ENCODE peak calls at places on chromosome 2, in nine cellular contexts. Z is right lobe of liver, K is AG04450, V is A549, C is AG09309, U is GM23248, W is cardiac fibroblast, D is fibroblast of mammary gland, I is GM12865. P is an unnamed sample.

GRCh38 chr2:37037771-37038170 is 46.4 kb downstream of the HEATR5B start:
- DNase-seq in I (no peak), C (no peak), K (no peak), D (no peak), W (no peak), U (no peak), V (no peak), Z (no peak), P (no peak)

GRCh38 chr2:64841462-64841861 is 147.7 kb upstream of the SLC1A4 start:
- DNase-seq in C (no peak), Z (no peak), D (no peak), I (no peak), V (no peak), K (no peak), W (no peak), U (no peak), P (no peak)

GRCh38 chr2:19369341-19369955 is 11.0 kb upstream of the OSR1 start:
- DNase-seq in U (peak), Z (no peak), I (no peak), W (peak), V (peak), D (peak), C (no peak), K (no peak), P (no peak)

GRCh38 chr2:105179469-105180372 is 61.8 kb upstream of the GPR45 start:
- DNase-seq in K (peak), W (peak), V (peak), U (peak), D (peak), C (peak), I (peak), Z (peak), P (peak)

GRCh38 chr2:46135936-46136335 is 161.3 kb upstream of the EPAS1 start:
- DNase-seq in I (no peak), D (no peak), K (no peak), V (no peak), Z (no peak), C (no peak), W (peak), U (peak), P (no peak)

GRCh38 chr2:148699830-148700229 is 55.3 kb downstream of the EPC2 start:
- DNase-seq in Z (no peak), D (no peak), U (no peak), K (no peak), I (no peak), V (no peak), C (no peak), W (no peak), P (no peak)

GRCh38 chr2:15560404-15560987 is 638 bp downstream of the NBAS start:
- DNase-seq in W (peak), V (peak), K (no peak), Z (no peak), D (peak), I (peak), U (peak), C (no peak), P (no peak)

GRCh38 chr2:102080451-102081054 is 62.0 kb upstream of the IL1R1 start:
- DNase-seq in V (no peak), W (peak), K (no peak), C (no peak), U (peak), D (peak), I (peak), Z (no peak), P (no peak)

GRCh38 chr2:199810422-199811250 is 40.4 kb downstream of the FTCDNL1 start:
- DNase-seq in K (no peak), I (no peak), Z (no peak), V (no peak), W (peak), C (no peak), U (peak), D (peak), P (peak)

GRCh38 chr2:23283653-23284052 is 101.3 kb upstream of the KLHL29 start:
- DNase-seq in K (no peak), Z (no peak), D (peak), I (no peak), V (peak), C (no peak), W (peak), U (peak), P (no peak)

GRCh38 chr2:23285076-23285795 is 99.7 kb upstream of the KLHL29 start:
- DNase-seq in C (no peak), V (no peak), I (no peak), Z (no peak), W (no peak), K (no peak), D (no peak), U (no peak), P (no peak)

GRCh38 chr2:23286765-23287155 is 98.2 kb upstream of the KLHL29 start:
- DNase-seq in I (no peak), D (peak), V (no peak), U (peak), C (peak), Z (peak), K (no peak), W (peak), P (peak)

GRCh38 chr2:23287250-23287704 is 97.7 kb upstream of the KLHL29 start:
- DNase-seq in Z (no peak), C (peak), V (no peak), K (peak), U (peak), D (peak), I (no peak), W (peak), P (peak)

GRCh38 chr2:23286031-23286764 is 98.8 kb upstream of the KLHL29 start:
- DNase-seq in C (no peak), I (no peak), U (peak), D (no peak), W (no peak), V (no peak), K (no peak), Z (no peak), P (no peak)
- H3K4me3 ChIP-seq in C (no peak), I (no peak), U (peak), D (no peak), W (no peak), V (no peak), K (no peak), Z (no peak), P (no peak)

GRCh38 chr2:176699098-176699497 is 429.9 kb downstream of the MTX2 start:
- DNase-seq in Z (no peak), D (no peak), K (no peak), V (no peak), U (no peak), W (no peak), C (no peak), I (no peak), P (no peak)

GRCh38 chr2:176699660-176700059 is 430.4 kb downstream of the MTX2 start:
- DNase-seq in V (no peak), K (no peak), W (no peak), D (no peak), Z (no peak), I (no peak), C (no peak), U (no peak), P (no peak)

GRCh38 chr2:176702169-176702568 is 432.9 kb downstream of the MTX2 start:
- DNase-seq in D (no peak), Z (no peak), K (no peak), C (no peak), I (no peak), V (no peak), W (no peak), U (no peak), P (no peak)

GRCh38 chr2:176709541-176709951 is 440.3 kb downstream of the MTX2 start:
- DNase-seq in I (no peak), D (peak), W (peak), K (no peak), V (no peak), C (no peak), Z (no peak), U (peak), P (peak)

DNA sequence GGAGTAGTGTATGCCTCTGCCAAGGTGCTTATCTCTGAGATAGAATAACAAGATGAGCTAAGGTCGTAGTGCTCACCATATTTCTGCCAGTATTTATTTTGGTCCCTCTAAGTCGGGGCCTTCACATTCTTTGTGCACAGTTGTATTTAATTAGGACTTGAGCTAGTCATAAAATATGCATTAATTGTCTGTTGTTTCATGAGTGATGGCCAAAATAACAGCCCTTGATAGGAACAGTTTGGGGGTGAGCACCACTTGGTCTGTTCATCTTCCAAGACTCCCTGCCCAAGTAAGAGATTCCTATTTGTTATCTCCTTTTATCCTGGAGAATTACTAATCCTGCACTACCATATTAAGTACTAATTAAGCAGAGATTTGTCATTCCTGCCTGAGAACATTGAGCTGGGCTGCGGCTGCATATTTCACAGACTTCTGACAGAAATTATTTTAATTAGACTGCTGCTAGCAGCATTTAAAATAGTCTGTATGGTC is 435.1 kb downstream of the MTX2 start:
- DNase-seq in C (no peak), V (no peak), Z (no peak), W (no peak), D (no peak), I (no peak), K (no peak), U (peak), P (no peak)
- H3K4me3 ChIP-seq in C (no peak), V (no peak), Z (no peak), W (no peak), D (no peak), I (no peak), K (no peak), U (no peak), P (no peak)

GRCh38 chr2:127014224-127014623 is 92.7 kb downstream of the BIN1 start:
- DNase-seq in D (no peak), K (no peak), W (no peak), Z (no peak), I (no peak), U (no peak), C (no peak), V (no peak), P (no peak)
- H3K4me3 ChIP-seq in D (no peak), K (no peak), W (no peak), Z (no peak), I (no peak), U (no peak), C (no peak), V (no peak), P (no peak)

DNA sequence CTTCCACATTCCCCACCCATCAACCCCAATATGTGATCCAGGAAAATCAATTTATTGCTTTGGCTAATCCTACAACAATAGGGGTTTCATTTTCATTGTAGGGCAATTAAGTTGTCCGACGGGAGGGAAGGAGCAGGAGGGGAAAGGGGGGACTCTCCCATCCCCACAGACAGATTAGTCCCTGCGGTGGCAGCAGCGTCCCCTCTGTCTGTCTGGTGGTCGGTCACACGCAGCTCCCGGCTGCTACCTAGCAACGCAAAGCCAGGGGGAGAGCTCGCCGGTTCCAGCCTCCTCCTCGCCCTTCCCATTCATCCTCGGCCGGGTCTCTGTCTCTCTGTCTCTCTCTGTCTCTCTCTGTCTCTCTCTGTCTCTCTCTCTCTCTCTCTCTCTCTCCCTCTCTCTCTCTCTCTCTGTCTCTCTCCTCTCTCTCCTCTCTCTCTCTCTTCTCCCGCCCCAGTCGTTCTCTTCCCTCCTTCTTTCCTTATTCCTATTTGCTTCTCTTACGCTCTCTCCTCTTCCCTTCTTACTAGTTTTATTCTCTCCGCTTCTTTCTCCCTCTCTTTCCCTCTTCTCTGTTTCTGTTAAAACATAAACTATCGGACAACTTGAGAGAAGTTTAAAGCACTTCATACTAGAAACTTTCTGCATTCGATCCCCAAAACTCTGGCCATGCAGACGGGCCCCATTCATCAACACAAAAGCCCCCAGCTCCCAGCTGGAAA is 1.2 kb downstream of the LRP2 start:
- DNase-seq in U (peak), K (no peak), D (no peak), V (no peak), I (no peak), Z (no peak), W (no peak), C (no peak), P (no peak)
- H3K4me3 ChIP-seq in U (peak), K (peak), D (no peak), V (peak), I (no peak), Z (peak), W (no peak), C (peak), P (peak)

GRCh38 chr2:31893093-31893492 is 117.7 kb downstream of the MEMO1 start:
- DNase-seq in U (no peak), I (no peak), C (no peak), K (no peak), D (no peak), V (no peak), Z (no peak), W (no peak), P (no peak)
- H3K4me3 ChIP-seq in U (no peak), I (no peak), C (no peak), K (no peak), D (no peak), V (no peak), Z (no peak), W (no peak), P (no peak)

DNA sequence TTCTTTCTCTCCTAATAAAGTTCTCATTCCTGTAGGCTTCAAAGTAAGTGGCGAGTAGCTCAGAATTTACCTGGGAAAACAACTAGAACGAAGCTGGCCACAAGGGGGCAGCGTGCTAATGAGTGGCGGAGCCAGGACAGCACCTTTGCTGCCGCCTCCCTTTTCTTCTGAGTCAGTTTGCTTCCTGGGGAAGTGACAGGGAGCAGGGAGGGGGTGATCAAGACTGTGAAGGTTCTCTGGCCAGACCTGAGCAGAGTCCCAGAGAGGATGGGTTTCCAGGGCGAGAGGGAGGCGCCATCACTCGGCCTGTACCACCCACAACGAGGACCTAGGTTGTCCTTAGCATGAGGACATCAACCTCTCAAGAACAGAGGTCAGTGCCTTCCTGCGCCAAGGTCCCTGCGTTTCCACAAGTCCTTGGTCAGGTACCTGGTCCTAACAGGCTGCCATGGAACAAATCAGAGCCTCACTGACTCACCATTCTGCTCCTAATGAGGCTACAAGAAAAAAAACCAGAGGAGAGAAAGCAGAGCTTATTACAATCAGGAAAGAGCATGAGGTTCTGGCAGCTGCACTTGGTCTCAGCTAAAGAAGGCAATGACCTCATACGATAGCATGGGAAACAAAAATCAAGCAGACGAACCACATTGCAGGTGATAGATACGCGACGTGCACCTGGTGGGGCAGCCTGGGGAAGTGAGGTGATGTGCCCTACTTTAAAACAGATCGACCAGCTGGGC is 98.7 kb downstream of the PLB1 start:
- DNase-seq in C (peak), I (peak), W (peak), Z (peak), K (peak), U (peak), D (peak), V (peak), P (no peak)
- H3K4me3 ChIP-seq in C (no peak), I (no peak), W (no peak), Z (no peak), K (no peak), U (no peak), D (no peak), V (no peak), P (no peak)

P was measured in skeletal muscle cell.